ENCODE peak calls at places on chromosome 17, in four cellular contexts. C, Q, M and X are unnamed samples.

GRCh38 chr17:48048321-48049140 is at the start of gene NFE2L1:
- DNase-seq in C (peak; percentile 67), Q (peak; percentile 99), M (peak; percentile 86), X (peak; percentile 71)

GRCh38 chr17:55454906-55455474 is 33.4 kb upstream of the MMD start:
- DNase-seq in C (no peak), Q (peak; percentile 74), M (no peak), X (no peak)

GRCh38 chr17:1323336-1323735 is 43.9 kb downstream of the TRARG1 start:
- DNase-seq in C (no peak), Q (peak; percentile 39), M (peak; percentile 35), X (no peak)

GRCh38 chr17:46994993-46995392 is 15.9 kb upstream of the RPRML start:
- DNase-seq in C (no peak), Q (no peak), M (no peak), X (no peak)

GRCh38 chr17:9236286-9237052 is 215.2 kb downstream of the NTN1 start:
- DNase-seq in C (no peak), Q (no peak), M (no peak), X (no peak)

GRCh38 chr17:38400286-38400685 is 28.0 kb upstream of the ARHGAP23 start:
- DNase-seq in C (no peak), Q (no peak), M (no peak), X (no peak)

GRCh38 chr17:50044483-50044882 is 11.4 kb upstream of the ITGA3 start:
- DNase-seq in C (no peak), Q (no peak), M (no peak), X (no peak)

GRCh38 chr17:411416-412120 is 59.0 kb upstream of the RPH3AL start:
- DNase-seq in C (no peak), Q (no peak), M (no peak), X (no peak)

GRCh38 chr17:4407216-4407615 is 26.5 kb upstream of the SPNS3 start:
- DNase-seq in C (no peak), Q (no peak), M (no peak), X (no peak)

GRCh38 chr17:41516828-41517283 is 1.8 kb downstream of the KRT15 start:
- DNase-seq in C (no peak), Q (no peak), M (no peak), X (no peak)

GRCh38 chr17:37507108-37507507 is 17.4 kb downstream of the DUSP14 start:
- DNase-seq in C (no peak), Q (no peak), M (no peak), X (no peak)

GRCh38 chr17:66542183-66542966 is 240.0 kb downstream of the PRKCA start:
- DNase-seq in C (no peak), Q (no peak), M (no peak), X (no peak)

GRCh38 chr17:75869282-75870141 is 8.9 kb downstream of the TRIM47 start:
- DNase-seq in C (no peak), Q (no peak), M (no peak), X (no peak)

GRCh38 chr17:66507103-66507923 is 204.9 kb downstream of the PRKCA start:
- DNase-seq in C (no peak), Q (no peak), M (no peak), X (no peak)

GRCh38 chr17:12664894-12665262 is 812 bp upstream of the MYOCD start:
- DNase-seq in C (no peak), Q (no peak), M (no peak), X (no peak)

GRCh38 chr17:58238147-58238634 is at the start of gene LPO:
- DNase-seq in C (no peak), Q (no peak), M (no peak), X (no peak)

GRCh38 chr17:76562734-76563148 is 22.9 kb downstream of the PRCD start:
- DNase-seq in C (no peak), Q (no peak), M (no peak), X (no peak)

GRCh38 chr17:26731005-26731921 is 562.7 kb upstream of the WSB1 start:
- DNase-seq in C (no peak), Q (no peak), M (no peak), X (no peak)

GRCh38 chr17:50833396-50834125 is 1.8 kb upstream of the WFIKKN2 start:
- DNase-seq in C (no peak), Q (no peak), M (no peak), X (no peak)

GRCh38 chr17:750431-751037 is 1.5 kb downstream of the GEMIN4 start:
- DNase-seq in C (no peak), Q (no peak), M (no peak), X (no peak)

DNA sequence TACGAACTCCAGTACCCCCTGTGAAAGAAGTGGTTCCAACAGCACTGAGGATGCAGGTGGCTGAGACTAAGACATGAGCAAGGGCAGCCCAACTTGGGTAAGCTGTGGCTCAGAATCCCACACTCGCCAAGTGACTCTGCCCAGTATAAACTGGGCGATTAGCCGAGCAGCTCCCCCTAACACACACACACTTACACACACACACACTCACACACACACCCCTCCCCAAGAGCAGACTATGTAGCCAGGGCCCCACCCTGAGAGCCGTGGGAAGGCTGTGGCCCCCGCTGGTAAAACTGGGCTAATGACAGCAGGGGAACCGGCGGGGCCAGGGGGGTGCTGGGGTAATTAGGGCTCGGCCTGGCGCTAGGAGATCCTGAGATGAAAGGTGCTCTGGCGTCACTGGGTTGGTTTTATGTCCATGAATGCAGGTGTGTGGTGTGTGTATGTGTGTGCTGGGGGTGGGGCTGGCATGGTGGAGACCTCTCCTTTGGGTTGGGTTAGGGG is 1.2 kb upstream of the THRA start:
- DNase-seq in C (no peak), Q (no peak), M (no peak), X (no peak)
- TF ChIP-seq CTCF in C (no peak), Q (no peak), M (no peak), X (no peak)

DNA sequence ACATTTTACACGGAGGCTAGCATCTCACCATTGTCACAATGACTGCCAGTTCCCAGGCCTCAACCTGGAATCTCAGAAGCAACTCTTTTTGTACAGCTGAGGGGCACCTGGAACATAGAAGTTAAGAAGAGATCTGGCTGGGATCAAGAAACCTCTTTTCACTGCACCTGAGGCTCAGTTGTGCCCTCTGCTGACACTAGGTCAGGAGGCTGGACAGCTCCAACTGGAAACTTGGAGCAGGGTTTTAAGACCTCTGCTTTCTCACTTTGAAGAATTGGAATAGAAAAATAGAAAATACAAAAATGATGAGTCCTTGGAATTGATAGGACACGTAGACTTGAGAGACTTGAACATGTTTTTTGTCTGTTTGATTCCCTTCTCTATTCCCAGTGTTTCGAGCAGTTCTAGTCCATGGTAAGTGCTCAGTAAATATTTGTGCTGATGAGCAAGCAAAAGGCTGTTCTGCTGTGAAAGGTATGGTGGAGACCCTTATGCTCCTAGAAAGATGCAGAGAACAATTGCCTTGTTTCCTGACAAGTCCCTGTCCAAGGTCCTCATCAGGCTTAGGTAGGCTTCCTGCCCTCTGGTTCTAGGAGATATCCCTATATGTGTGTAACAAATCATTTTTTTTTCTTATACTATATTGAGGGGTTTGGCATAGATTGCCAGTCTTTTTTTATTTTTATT is 13.6 kb upstream of the PPM1D start:
- DNase-seq in C (no peak), Q (peak; percentile 43), M (peak; percentile 43), X (no peak)
- TF ChIP-seq CTCF in C (no peak), Q (no peak), M (no peak), X (peak; percentile 41)

GRCh38 chr17:45756266-45756989 is 27.7 kb upstream of the CRHR1 start:
- DNase-seq in C (no peak), Q (no peak), M (no peak), X (no peak)
- TF ChIP-seq CTCF in C (no peak), Q (no peak), M (no peak), X (no peak)

GRCh38 chr17:29717817-29718216 is 95.1 kb upstream of the CORO6 start:
- DNase-seq in C (no peak), Q (no peak), M (no peak), X (no peak)
- TF ChIP-seq CTCF in C (no peak), Q (no peak), M (no peak), X (no peak)

GRCh38 chr17:62692721-62693431 is 65.4 kb downstream of the MRC2 start:
- DNase-seq in C (no peak), Q (peak; percentile 54), M (peak; percentile 78), X (no peak)
- TF ChIP-seq CTCF in C (peak; percentile 47), Q (peak; percentile 42), M (peak; percentile 26), X (peak; percentile 46)

DNA sequence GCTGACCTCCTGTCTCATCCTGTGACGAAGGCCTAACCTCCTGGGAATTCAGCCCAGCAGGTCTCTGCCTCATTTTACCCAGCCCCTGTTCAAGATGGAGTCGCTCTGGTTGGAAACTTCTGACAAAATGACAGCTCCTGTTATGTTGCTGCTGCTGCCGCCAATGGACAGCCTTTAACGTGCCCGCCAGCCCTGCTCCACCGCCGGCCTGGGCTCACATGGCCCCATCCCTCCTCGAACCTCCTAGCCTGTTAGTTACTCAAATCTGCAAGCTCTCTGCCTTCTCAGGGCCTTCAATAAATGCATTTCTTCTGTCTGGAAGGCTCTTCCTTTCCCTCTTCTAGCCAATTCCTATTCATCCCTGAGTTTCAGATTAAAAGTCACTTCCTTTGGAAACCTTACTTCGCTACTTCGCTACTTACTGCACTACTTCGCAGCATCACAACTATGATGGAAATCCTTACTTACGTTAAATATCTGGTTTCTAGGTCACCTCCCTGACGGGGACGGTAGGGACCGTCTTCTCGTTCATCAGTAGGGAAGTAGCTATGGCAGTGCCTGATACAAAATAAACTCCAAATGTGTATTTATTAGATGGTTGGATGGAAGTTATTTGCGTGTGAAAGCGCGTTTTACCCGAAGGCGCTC is 517 bp upstream of the NAGLU start:
- DNase-seq in C (no peak), Q (no peak), M (no peak), X (no peak)
- TF ChIP-seq CTCF in C (no peak), Q (no peak), M (no peak), X (no peak)